ENCODE peak calls at places on chromosomes 5 and 9, in nine cellular contexts. F is vagina; V is CD8-positive, alpha-beta memory T cell; A is RPMI7951; L is nucleus accumbens; T is GM23338; S is KBM-7; U is stimulated activated CD8-positive, alpha-beta memory T cell treated with anti-CD3 and anti-CD28 coated beads, Interleukin-7, amount 100 ng/mL, for 1 hour; C is mesenchymal stem cell. E is an unnamed sample.

GRCh38 chr5:86909896-86910295 is 292.2 kb downstream of the COX7C start:
- DNase-seq in C (peak; percentile 86), A (peak; percentile 62), F (no peak), S (no peak), L (no peak), T (no peak), V (no peak), U (no peak), E (no peak)

GRCh38 chr5:105735704-105736103 is 1935.0 kb downstream of the EFNA5 start:
- DNase-seq in L (no peak), V (no peak), T (no peak), F (no peak), C (no peak), U (no peak), A (no peak), S (no peak), E (no peak)

GRCh38 chr9:6680797-6681146 is 35.2 kb upstream of the GLDC start:
- DNase-seq in A (peak; percentile 63), V (peak; percentile 56), L (no peak), T (peak; percentile 71), U (peak; percentile 32), C (peak; percentile 76), F (no peak), S (no peak), E (peak; percentile 95)

GRCh38 chr9:128703616-128704355 is 1.5 kb downstream of the PKN3 start:
- DNase-seq in T (no peak), C (no peak), L (no peak), V (no peak), A (no peak), U (no peak), S (peak; percentile 34), F (no peak), E (no peak)

GRCh38 chr5:77846422-77847128 is 70.4 kb upstream of the TBCA start:
- DNase-seq in C (no peak), T (peak; percentile 45), U (no peak), V (no peak), S (no peak), A (no peak), L (no peak), F (no peak), E (no peak)

GRCh38 chr9:38112010-38112409 is 43.0 kb upstream of the SHB start:
- DNase-seq in S (no peak), A (peak; percentile 62), L (no peak), V (no peak), T (no peak), U (no peak), C (no peak), F (peak; percentile 52), E (no peak)

GRCh38 chr9:135144581-135145108 is 57.2 kb downstream of the OLFM1 start:
- DNase-seq in T (no peak), V (no peak), C (no peak), F (no peak), L (no peak), S (no peak), U (no peak), A (no peak), E (no peak)

GRCh38 chr9:109652112-109652511 is 127.9 kb upstream of the PALM2AKAP2 start:
- DNase-seq in F (no peak), U (no peak), C (no peak), T (no peak), A (peak; percentile 70), S (no peak), L (no peak), V (no peak), E (no peak)

GRCh38 chr9:89877051-89878002 is 272.5 kb downstream of the GADD45G start:
- DNase-seq in S (no peak), A (no peak), T (no peak), U (no peak), L (no peak), V (no peak), F (no peak), C (no peak), E (no peak)

GRCh38 chr5:35131723-35132122 is 84.0 kb upstream of the AGXT2 start:
- DNase-seq in U (no peak), A (peak; percentile 52), L (no peak), T (no peak), S (no peak), V (no peak), F (no peak), C (no peak), E (no peak)

GRCh38 chr5:3542158-3542557 is 53.5 kb upstream of the IRX1 start:
- DNase-seq in V (no peak), C (no peak), T (no peak), L (no peak), A (peak; percentile 78), U (no peak), F (no peak), S (no peak), E (peak; percentile 29)

GRCh38 chr5:108260858-108261170 is 121.1 kb downstream of the FBXL17 start:
- DNase-seq in U (no peak), F (no peak), A (no peak), T (no peak), L (no peak), C (no peak), V (no peak), S (no peak), E (no peak)

GRCh38 chr9:136713555-136713949 is 1.2 kb downstream of the DIPK1B start:
- DNase-seq in T (no peak), S (no peak), U (no peak), A (no peak), C (no peak), F (no peak), L (no peak), V (no peak), E (no peak)

GRCh38 chr9:114425126-114425525 is 37.3 kb upstream of the AKNA start:
- DNase-seq in U (no peak), C (no peak), A (no peak), V (no peak), S (no peak), T (no peak), L (no peak), F (no peak), E (no peak)

GRCh38 chr9:129868571-129869486 is 33.6 kb downstream of the USP20 start:
- DNase-seq in V (peak; percentile 92), A (no peak), U (peak; percentile 76), S (no peak), F (no peak), T (no peak), C (no peak), L (no peak), E (no peak)

GRCh38 chr9:91898451-91899433 is 51.3 kb downstream of the ROR2 start:
- DNase-seq in S (peak; percentile 23), L (no peak), T (peak; percentile 49), V (no peak), U (no peak), F (no peak), A (no peak), C (peak; percentile 82), E (peak; percentile 98)

GRCh38 chr5:67725591-67725990 is 490.0 kb upstream of the PIK3R1 start:
- DNase-seq in C (no peak), F (no peak), S (no peak), L (no peak), T (no peak), A (no peak), U (no peak), V (no peak), E (no peak)

GRCh38 chr5:94440015-94440414 is 178.4 kb downstream of the KIAA0825 start:
- DNase-seq in V (no peak), U (no peak), C (no peak), T (no peak), F (no peak), A (no peak), S (no peak), L (no peak), E (no peak)

GRCh38 chr9:104138243-104138642 is 44.1 kb downstream of the SMC2 start:
- DNase-seq in A (no peak), L (no peak), C (no peak), S (no peak), T (no peak), F (no peak), V (no peak), U (no peak), E (no peak)

GRCh38 chr5:55036477-55036876 is 12.4 kb downstream of the GZMK start:
- DNase-seq in V (no peak), C (peak; percentile 25), U (no peak), T (no peak), A (peak; percentile 1), F (no peak), S (no peak), L (no peak), E (no peak)

GRCh38 chr5:32190094-32190493 is 16.0 kb upstream of the GOLPH3 start:
- DNase-seq in T (peak; percentile 25), L (no peak), F (no peak), S (no peak), C (no peak), A (peak; percentile 74), V (no peak), U (no peak), E (no peak)

GRCh38 chr5:180816608-180817534 is 14.3 kb upstream of the MGAT1 start:
- DNase-seq in L (no peak), F (peak; percentile 77), T (no peak), U (no peak), S (peak; percentile 39), C (peak; percentile 76), A (peak; percentile 24), V (no peak), E (peak; percentile 63)

GRCh38 chr9:110875275-110875674 is 163.0 kb downstream of the LPAR1 start:
- DNase-seq in V (no peak), S (peak; percentile 92), T (peak; percentile 87), U (no peak), L (no peak), F (no peak), A (no peak), C (no peak), E (peak; percentile 89)

GRCh38 chr5:153745778-153746420 is 255.4 kb downstream of the GRIA1 start:
- DNase-seq in F (no peak), V (no peak), C (no peak), S (peak; percentile 70), U (no peak), A (no peak), L (no peak), T (peak; percentile 1), E (no peak)

GRCh38 chr9:37984672-37985611 is 81.0 kb upstream of the SLC25A51 start:
- DNase-seq in S (no peak), U (no peak), F (no peak), A (peak; percentile 67), L (no peak), V (no peak), T (no peak), C (peak; percentile 82), E (no peak)

GRCh38 chr9:135683401-135684034 is 15.8 kb downstream of the SOHLH1 start:
- DNase-seq in U (no peak), S (no peak), F (no peak), L (no peak), V (no peak), T (no peak), C (no peak), A (no peak), E (no peak)

GRCh38 chr5:52994266-52994665 is 5.1 kb downstream of the ITGA2 start:
- DNase-seq in T (no peak), S (no peak), C (no peak), L (no peak), V (no peak), U (no peak), F (no peak), A (no peak), E (no peak)

GRCh38 chr5:139740138-139740992 is 55.2 kb upstream of the PSD2 start:
- DNase-seq in T (no peak), V (no peak), L (no peak), C (no peak), A (peak; percentile 35), S (no peak), F (no peak), U (no peak), E (peak; percentile 58)

GRCh38 chr9:84668204-84669007 is 1.1 kb upstream of the NTRK2 start:
- DNase-seq in A (peak; percentile 52), S (peak; percentile 58), F (no peak), T (peak; percentile 88), C (peak; percentile 57), V (no peak), L (peak; percentile 59), U (no peak), E (peak; percentile 39)

GRCh38 chr9:2220036-2220435 is 204.9 kb downstream of the SMARCA2 start:
- DNase-seq in U (no peak), V (no peak), A (peak; percentile 13), C (no peak), F (no peak), T (no peak), L (no peak), S (no peak), E (no peak)

GRCh38 chr5:112795944-112796678 is 58.4 kb downstream of the APC start:
- DNase-seq in S (peak; percentile 71), C (no peak), A (no peak), V (no peak), F (no peak), L (no peak), T (peak; percentile 25), U (no peak), E (no peak)

E was measured in NB4.